ENCODE peak calls at places on chromosomes 7 and 10, in ten cellular contexts. W is lower lobe of right lung; Y is neural progenitor cell; V is upper lobe of right lung; M is AG04450; I is A549; P is transverse colon; E is HCT116; X is cardiac muscle cell; N is CD4-positive, alpha-beta T cell. G is an unnamed sample.
A peak's percentile ranks its signal among the peaks of the same experiment; 100 is the strongest.

GRCh38 chr7:63067897-63068585 is 930.6 kb upstream of the ZNF722 start:
- DNase-seq in W (no peak), Y (no peak), V (peak; percentile 78), M (no peak), I (no peak), P (no peak), E (no peak), X (no peak), N (no peak), G (no peak)

GRCh38 chr7:142579946-142580345 is 169.3 kb upstream of the PRSS1 start:
- DNase-seq in W (no peak), Y (no peak), V (no peak), M (no peak), I (no peak), P (no peak), E (no peak), X (no peak), N (no peak), G (no peak)

GRCh38 chr7:101816499-101817030 is 861 bp upstream of the CUX1 start:
- DNase-seq in W (peak; percentile 59), Y (peak; percentile 86), V (peak; percentile 79), M (no peak), I (no peak), P (peak; percentile 64), E (no peak), X (peak; percentile 56), N (peak; percentile 14), G (peak; percentile 54)

GRCh38 chr10:76396126-76396525 is 964.7 kb downstream of the LRMDA start:
- DNase-seq in W (no peak), Y (no peak), V (no peak), M (no peak), I (no peak), P (no peak), E (no peak), X (no peak), N (no peak), G (no peak)

GRCh38 chr10:129438024-129438423 is 29.0 kb upstream of the MGMT start:
- DNase-seq in W (no peak), Y (no peak), V (no peak), M (no peak), I (no peak), P (no peak), E (no peak), X (no peak), N (no peak), G (no peak)

GRCh38 chr10:24503627-24504320 is 219.9 kb downstream of the ARHGAP21 start:
- DNase-seq in W (no peak), Y (peak; percentile 56), V (no peak), M (peak; percentile 92), I (peak; percentile 34), P (peak; percentile 65), E (peak; percentile 48), X (peak; percentile 59), N (no peak), G (peak; percentile 43)

GRCh38 chr7:111312966-111313365 is 222.0 kb downstream of the LRRN3 start:
- DNase-seq in W (no peak), Y (peak; percentile 9), V (no peak), M (no peak), I (no peak), P (no peak), E (no peak), X (peak; percentile 3), N (no peak), G (no peak)

GRCh38 chr10:1043532-1043995 is 5.4 kb downstream of the IDI1 start:
- DNase-seq in W (peak; percentile 57), Y (no peak), V (no peak), M (no peak), I (no peak), P (peak; percentile 44), E (no peak), X (no peak), N (no peak), G (no peak)

GRCh38 chr7:139727151-139727705 is 50.6 kb downstream of the HIPK2 start:
- DNase-seq in W (no peak), Y (no peak), V (no peak), M (no peak), I (no peak), P (peak; percentile 6), E (no peak), X (peak; percentile 46), N (no peak), G (no peak)

GRCh38 chr10:29306688-29307087 is 17.8 kb downstream of the LYZL1 start:
- DNase-seq in W (peak; percentile 49), Y (no peak), V (peak; percentile 71), M (no peak), I (no peak), P (no peak), E (no peak), X (no peak), N (no peak), G (no peak)

GRCh38 chr7:68904635-68905034 is 693.6 kb upstream of the AUTS2 start:
- DNase-seq in W (no peak), Y (no peak), V (no peak), M (no peak), I (no peak), P (no peak), E (no peak), X (peak; percentile 64), N (no peak), G (no peak)

GRCh38 chr10:9229702-9230101 is 1175.2 kb downstream of the GATA3 start:
- DNase-seq in W (no peak), Y (no peak), V (no peak), M (no peak), I (no peak), P (no peak), E (no peak), X (no peak), N (no peak), G (no peak)

GRCh38 chr10:79335470-79336235 is 11.6 kb upstream of the PPIF start:
- DNase-seq in W (no peak), Y (no peak), V (no peak), M (no peak), I (no peak), P (no peak), E (no peak), X (no peak), N (no peak), G (no peak)

GRCh38 chr7:136869006-136869961 is 832 bp downstream of the CHRM2 start:
- DNase-seq in W (peak; percentile 44), Y (peak; percentile 64), V (peak; percentile 53), M (no peak), I (no peak), P (no peak), E (no peak), X (peak; percentile 9), N (no peak), G (peak; percentile 46)

GRCh38 chr10:13684252-13684791 is 97.6 kb downstream of the PRPF18 start:
- DNase-seq in W (peak; percentile 68), Y (no peak), V (peak; percentile 70), M (peak; percentile 26), I (no peak), P (peak; percentile 43), E (no peak), X (peak; percentile 87), N (no peak), G (peak; percentile 20)

GRCh38 chr7:157474685-157475084 is 137.9 kb downstream of the DNAJB6 start:
- DNase-seq in W (peak; percentile 47), Y (peak; percentile 39), V (peak; percentile 66), M (no peak), I (peak; percentile 41), P (no peak), E (peak; percentile 48), X (peak; percentile 11), N (no peak), G (peak; percentile 76)

GRCh38 chr7:54897891-54898290 is 120.9 kb upstream of the EGFR start:
- DNase-seq in W (no peak), Y (no peak), V (no peak), M (no peak), I (no peak), P (no peak), E (no peak), X (no peak), N (no peak), G (no peak)

GRCh38 chr10:58384999-58385783 is at the start of gene TFAM:
- DNase-seq in W (peak; percentile 96), Y (peak; percentile 95), V (peak; percentile 98), M (peak; percentile 88), I (peak; percentile 92), P (peak; percentile 97), E (peak; percentile 81), X (peak; percentile 95), N (peak; percentile 97), G (peak; percentile 98)
- TF ChIP-seq CTCF in W (peak; percentile 66), Y (peak; percentile 46), V (peak; percentile 63), M (peak; percentile 70), I (peak; percentile 69), P (no peak), E (peak; percentile 58), X (peak; percentile 42), N (peak; percentile 64), G (peak; percentile 83)

DNA sequence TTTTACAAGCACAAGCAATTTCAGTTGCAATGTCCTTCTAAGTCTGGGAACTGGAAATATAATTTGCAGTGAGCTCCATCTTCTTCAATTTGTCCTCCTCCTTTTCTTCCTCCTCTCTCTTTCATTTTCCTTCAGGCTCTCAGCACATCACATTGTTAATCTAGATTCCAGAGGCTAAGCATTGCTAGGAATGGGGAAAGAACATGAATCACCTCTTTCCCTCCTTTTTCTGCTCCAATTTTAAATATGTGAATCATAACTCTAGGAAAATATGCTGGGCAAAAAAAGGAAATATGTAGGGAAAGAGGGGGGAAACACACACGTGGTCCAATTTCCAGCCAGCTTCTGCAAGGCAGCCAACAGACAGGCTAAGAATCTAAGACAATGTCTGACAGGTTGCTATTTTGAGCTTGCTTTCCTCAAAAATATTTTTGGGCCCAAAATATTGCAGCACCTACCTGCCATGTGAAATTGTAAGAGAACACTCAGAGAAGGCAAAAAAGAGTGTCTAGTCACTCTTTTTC is 72.7 kb upstream of the NUPR2 start:
- DNase-seq in W (no peak), Y (no peak), V (no peak), M (no peak), I (no peak), P (no peak), E (no peak), X (no peak), N (no peak), G (no peak)
- H3K9me3 ChIP-seq in W (no peaks in the 10 kb centered on the region), Y (peaks cover 33% of the 10 kb centered on the region), V (no peaks in the 10 kb centered on the region), M (peaks cover 11% of the 10 kb centered on the region), I (no peaks in the 10 kb centered on the region), P (no peaks in the 10 kb centered on the region), E (no peaks in the 10 kb centered on the region), X (peaks cover 3% of the 10 kb centered on the region), N (no peaks in the 10 kb centered on the region), G (no peaks in the 10 kb centered on the region)

GRCh38 chr10:34433241-34434076 is 381.6 kb downstream of the PARD3 start:
- DNase-seq in W (no peak), Y (no peak), V (no peak), M (no peak), I (no peak), P (no peak), E (no peak), X (peak; percentile 63), N (no peak), G (no peak)
- H3K27ac ChIP-seq in W (no peak overlapping the region), Y (no peak overlapping the region), V (no peak overlapping the region), M (no peak overlapping the region), I (peak overlapping the region; percentile 76), P (no peak overlapping the region), E (no peak overlapping the region), X (no peak overlapping the region), N (no peak overlapping the region), G (no peak overlapping the region)

DNA sequence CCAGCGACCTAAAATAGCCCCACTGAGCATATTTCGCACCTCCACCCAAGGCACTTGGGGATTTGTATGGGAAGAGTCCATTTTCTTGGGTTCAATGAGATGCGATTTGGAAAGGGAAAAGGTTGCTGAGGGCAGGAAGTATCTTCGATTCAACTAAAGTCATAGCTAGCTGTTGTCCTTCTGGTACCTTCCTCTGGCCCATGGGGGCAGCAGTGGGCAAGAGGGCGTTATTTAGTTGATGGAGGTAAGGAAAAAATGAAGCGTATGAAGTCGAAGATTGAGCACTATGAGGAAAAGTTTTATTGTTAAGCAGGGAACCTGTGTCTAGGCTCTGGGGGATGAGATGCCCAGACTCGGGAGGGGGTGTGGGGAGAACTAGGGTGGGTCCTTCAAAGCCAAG is 135.4 kb downstream of the EVX1 start:
- DNase-seq in W (no peak), Y (no peak), V (no peak), M (no peak), I (no peak), P (no peak), E (no peak), X (no peak), N (no peak), G (no peak)
- TF ChIP-seq CTCF in W (no peak), Y (peak; percentile 19), V (no peak), M (peak; percentile 15), I (no peak), P (no peak), E (peak; percentile 25), X (no peak), N (no peak), G (no peak)